ENCODE peak calls at places on chromosomes 12 and 14, in seven cellular contexts. W is neuronal stem cell, K is H9, S is trophoblast cell, O is H1, M is mesenchymal stem cell, P is mesendoderm. Z is an unnamed sample.

GRCh38 chr14:80275208-80275850 is 64.0 kb upstream of the DIO2 start:
- DNase-seq in W (no peak), K (no peak), S (no peak), O (no peak), M (peak; percentile 3), P (no peak), Z (peak; percentile 63)

GRCh38 chr14:23061995-23062394 is 4.7 kb upstream of the CDH24 start:
- DNase-seq in W (no peak), K (no peak), S (peak; percentile 95), O (no peak), M (peak; percentile 95), P (peak; percentile 94), Z (peak; percentile 95)

GRCh38 chr14:77805703-77806102 is 5.8 kb downstream of the ADCK1 start:
- DNase-seq in W (no peak), K (no peak), S (no peak), O (no peak), M (no peak), P (no peak), Z (no peak)

GRCh38 chr12:104142543-104142942 is 4.5 kb upstream of the NFYB start:
- DNase-seq in W (no peak), K (no peak), S (peak; percentile 91), O (no peak), M (no peak), P (no peak), Z (no peak)

GRCh38 chr12:6167327-6168280 is 32.6 kb upstream of the CD9 start:
- DNase-seq in W (no peak), K (no peak), S (peak; percentile 98), O (no peak), M (peak; percentile 99), P (no peak), Z (peak; percentile 99)

GRCh38 chr12:109697270-109697553 is 16.4 kb upstream of the FAM222A start:
- DNase-seq in W (no peak), K (no peak), S (no peak), O (no peak), M (no peak), P (no peak), Z (no peak)

GRCh38 chr12:62722971-62723680 is 211.8 kb downstream of the PPM1H start:
- DNase-seq in W (no peak), K (no peak), S (no peak), O (no peak), M (no peak), P (no peak), Z (peak; percentile 60)

GRCh38 chr12:76627346-76628135 is 68.0 kb upstream of the OSBPL8 start:
- DNase-seq in W (no peak), K (no peak), S (peak; percentile 62), O (no peak), M (no peak), P (no peak), Z (no peak)

GRCh38 chr14:55964081-55964480 is 154.1 kb upstream of the PELI2 start:
- DNase-seq in W (no peak), K (no peak), S (peak; percentile 3), O (no peak), M (no peak), P (no peak), Z (no peak)
- H2BK5ac ChIP-seq in W (no peak overlapping the region), K (no peak overlapping the region), S (no peak overlapping the region), O (no peak overlapping the region), M (no peak overlapping the region), P (no peak overlapping the region), Z (no peak overlapping the region)

GRCh38 chr12:48601013-48601756 is 31.3 kb upstream of the LALBA start:
- DNase-seq in W (peak; percentile 26), K (peak; percentile 92), S (no peak), O (peak; percentile 61), M (peak; percentile 36), P (peak; percentile 79), Z (peak; percentile 47)

DNA sequence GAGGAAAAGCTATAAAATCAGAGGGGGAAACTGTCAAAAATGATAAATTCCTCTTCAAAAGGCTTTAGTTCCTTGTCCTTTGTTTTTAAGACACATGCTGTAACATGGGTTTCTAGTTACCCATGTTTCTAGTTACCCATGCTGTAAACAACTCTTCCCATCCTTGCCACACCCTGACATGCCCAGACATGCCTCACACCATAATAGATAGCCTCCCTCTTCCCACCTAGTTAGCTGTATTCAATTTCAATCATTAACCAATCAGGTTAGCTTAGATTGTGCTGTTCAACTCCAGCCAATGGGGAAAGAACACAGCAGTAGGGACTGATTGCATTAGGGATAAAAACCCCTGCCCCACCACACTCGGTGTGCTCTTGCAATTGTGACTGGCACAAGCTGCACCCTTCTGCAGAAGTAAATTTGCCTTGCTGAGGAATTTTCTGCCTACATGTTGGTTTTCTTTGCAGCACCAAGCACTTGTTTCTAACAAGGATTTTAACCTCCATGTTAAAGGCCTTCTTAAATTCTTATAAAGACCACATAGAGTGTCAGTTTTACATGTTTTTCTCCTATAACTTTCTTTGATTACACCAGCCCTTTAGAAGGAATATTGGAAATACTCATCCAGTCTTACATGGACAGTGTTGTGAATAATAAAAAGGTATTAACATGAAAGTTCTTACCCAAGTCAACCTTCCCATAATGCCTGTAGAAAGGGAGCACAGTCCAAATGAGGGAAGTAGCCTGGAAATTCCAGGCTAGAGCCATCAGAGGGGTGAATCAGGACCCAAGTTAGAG is 32.5 kb upstream of the LALBA start:
- DNase-seq in W (no peak), K (peak; percentile 49), S (no peak), O (no peak), M (no peak), P (no peak), Z (no peak)
- H2BK5ac ChIP-seq in W (no peak overlapping the region), K (no peak overlapping the region), S (no peak overlapping the region), O (peak overlapping the region; percentile 96), M (no peak overlapping the region), P (no peak overlapping the region), Z (no peak overlapping the region)

GRCh38 chr14:101561897-101562490 is 699 bp downstream of the DIO3 start:
- DNase-seq in W (no peak), K (no peak), S (no peak), O (no peak), M (no peak), P (no peak), Z (no peak)
- H2BK5ac ChIP-seq in W (no peak overlapping the region), K (no peak overlapping the region), S (no peak overlapping the region), O (no peak overlapping the region), M (no peak overlapping the region), P (no peak overlapping the region), Z (no peak overlapping the region)

GRCh38 chr14:96084796-96085195 is 45.6 kb downstream of the C14orf132 start:
- DNase-seq in W (no peak), K (no peak), S (no peak), O (no peak), M (no peak), P (no peak), Z (no peak)
- H2BK5ac ChIP-seq in W (no peak overlapping the region), K (no peak overlapping the region), S (no peak overlapping the region), O (no peak overlapping the region), M (no peak overlapping the region), P (no peak overlapping the region), Z (no peak overlapping the region)

DNA sequence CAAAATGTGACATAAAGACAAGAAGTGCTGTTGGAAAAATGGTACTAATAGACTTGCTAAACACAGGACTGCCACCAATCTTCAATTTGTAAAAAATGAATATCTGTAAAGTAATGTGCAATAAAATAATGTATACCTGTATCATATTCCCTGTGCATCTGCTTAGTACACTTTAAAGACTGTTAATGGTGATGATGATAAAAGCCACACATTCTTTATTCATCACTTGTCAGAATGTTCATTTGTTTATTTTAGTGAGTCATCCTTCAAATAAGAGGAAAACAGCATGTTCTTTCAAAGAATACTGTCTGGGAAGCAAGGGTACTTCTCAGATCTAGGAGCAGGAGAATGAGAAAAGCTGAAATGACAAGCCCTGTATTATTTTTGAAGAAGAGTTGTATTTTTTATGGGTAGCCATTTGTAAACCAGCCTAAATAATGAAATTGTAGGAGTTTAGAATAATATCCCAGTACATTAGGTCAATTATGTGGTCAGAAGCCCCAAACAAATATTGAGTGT is 78.3 kb upstream of the PSMA6 start:
- DNase-seq in W (no peak), K (no peak), S (no peak), O (no peak), M (peak; percentile 67), P (no peak), Z (peak; percentile 47)
- H2BK5ac ChIP-seq in W (no peak overlapping the region), K (no peak overlapping the region), S (no peak overlapping the region), O (no peak overlapping the region), M (no peak overlapping the region), P (no peak overlapping the region), Z (peak overlapping the region; percentile 63)

DNA sequence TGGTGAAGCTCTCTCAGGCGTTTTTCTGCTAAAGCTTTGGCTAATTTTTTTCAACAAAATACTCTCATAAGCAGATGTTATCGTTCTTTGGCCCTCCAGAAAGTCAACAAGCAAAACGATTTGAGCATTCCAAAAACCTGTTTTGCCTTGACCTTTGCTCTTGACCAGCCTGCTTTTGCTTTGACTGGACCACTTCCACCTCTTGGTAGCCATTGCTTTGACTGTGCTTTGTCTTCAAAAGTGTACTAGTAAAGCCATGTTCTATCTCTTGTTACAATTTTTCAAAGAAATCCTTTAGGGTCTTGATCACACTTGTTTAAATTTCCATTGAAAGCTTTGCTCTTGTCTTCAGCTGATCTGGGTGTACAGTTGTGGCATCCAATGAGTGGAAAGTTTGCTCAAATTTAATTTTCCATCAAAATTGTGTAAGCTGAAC is 10.7 kb upstream of the ARID4A start:
- DNase-seq in W (no peak), K (no peak), S (peak; percentile 49), O (no peak), M (no peak), P (no peak), Z (no peak)
- H2BK5ac ChIP-seq in W (no peak overlapping the region), K (no peak overlapping the region), S (no peak overlapping the region), O (no peak overlapping the region), M (no peak overlapping the region), P (no peak overlapping the region), Z (no peak overlapping the region)

GRCh38 chr12:90120627-90121026 is 412.0 kb upstream of the ATP2B1 start:
- DNase-seq in W (no peak), K (no peak), S (no peak), O (no peak), M (no peak), P (no peak), Z (no peak)

GRCh38 chr12:90122716-90123115 is 414.1 kb upstream of the ATP2B1 start:
- DNase-seq in W (no peak), K (no peak), S (no peak), O (no peak), M (no peak), P (no peak), Z (no peak)

GRCh38 chr12:90126125-90126524 is 417.5 kb upstream of the ATP2B1 start:
- DNase-seq in W (no peak), K (no peak), S (no peak), O (no peak), M (no peak), P (peak; percentile 10), Z (no peak)

GRCh38 chr12:90124914-90125313 is 416.3 kb upstream of the ATP2B1 start:
- DNase-seq in W (no peak), K (no peak), S (no peak), O (no peak), M (no peak), P (no peak), Z (no peak)

GRCh38 chr12:90124289-90124688 is 415.7 kb upstream of the ATP2B1 start:
- DNase-seq in W (no peak), K (no peak), S (no peak), O (no peak), M (no peak), P (no peak), Z (no peak)
- H2BK5ac ChIP-seq in W (no peak overlapping the region), K (no peak overlapping the region), S (no peak overlapping the region), O (no peak overlapping the region), M (no peak overlapping the region), P (no peak overlapping the region), Z (no peak overlapping the region)

GRCh38 chr12:53472183-53472582 is 20.3 kb downstream of the PCBP2 start:
- DNase-seq in W (no peak), K (no peak), S (no peak), O (no peak), M (no peak), P (no peak), Z (no peak)
- H2BK5ac ChIP-seq in W (no peak overlapping the region), K (no peak overlapping the region), S (no peak overlapping the region), O (no peak overlapping the region), M (no peak overlapping the region), P (no peak overlapping the region), Z (no peak overlapping the region)

Z was measured in IMR-90.